ENCODE peak calls at places on chromosome 18, in six cellular contexts. U is hepatocyte, I is colonic mucosa, V is Peyer's patch, C is heart right ventricle, B is body of pancreas. S is an unnamed sample. For H3K4me1 and H3K9me3, the result is how much of the 10 kb centered on the place peaks cover.

GRCh38 chr18:40678318-40678717 is 1276.7 kb upstream of the PIK3C3 start:
- DNase-seq in U (no peak), I (no peak), V (no peak), C (no peak), B (no peak), S (no peak)

GRCh38 chr18:49161627-49162026 is 210.9 kb upstream of the SMAD7 start:
- DNase-seq in U (peak), I (no peak), V (no peak), C (no peak), B (no peak), S (no peak)

GRCh38 chr18:56952026-56952425 is 194.9 kb upstream of the BOD1L2 start:
- DNase-seq in U (no peak), I (no peak), V (no peak), C (no peak), B (no peak), S (peak)

GRCh38 chr18:60599995-60600394 is 227.4 kb upstream of the MC4R start:
- DNase-seq in U (no peak), I (no peak), V (no peak), C (no peak), B (no peak), S (no peak)

GRCh38 chr18:32777049-32777448 is 4.2 kb upstream of the KLHL14 start:
- DNase-seq in U (peak), I (no peak), V (no peak), C (no peak), B (no peak), S (no peak)

GRCh38 chr18:60656563-60656962 is 284.0 kb upstream of the MC4R start:
- DNase-seq in U (no peak), I (no peak), V (no peak), C (no peak), B (no peak), S (no peak)

GRCh38 chr18:13435596-13436333 is 217.2 kb downstream of the LDLRAD4 start:
- DNase-seq in U (no peak), I (no peak), V (no peak), C (no peak), B (no peak), S (no peak)

GRCh38 chr18:48952287-48953095 is 1.7 kb upstream of the SMAD7 start:
- DNase-seq in U (peak), I (peak), V (peak), C (peak), B (peak), S (peak)

GRCh38 chr18:39345321-39345720 is 1779.7 kb upstream of the CELF4 start:
- DNase-seq in U (no peak), I (no peak), V (no peak), C (no peak), B (no peak), S (no peak)

GRCh38 chr18:10381516-10381915 is 72.9 kb upstream of the APCDD1 start:
- DNase-seq in U (no peak), I (no peak), V (no peak), C (no peak), B (no peak), S (no peak)

GRCh38 chr18:6434987-6435709 is 20.4 kb upstream of the L3MBTL4 start:
- DNase-seq in U (no peak), I (no peak), V (no peak), C (no peak), B (no peak), S (no peak)

GRCh38 chr18:42614619-42615293 is 500.7 kb downstream of the RIT2 start:
- DNase-seq in U (peak), I (no peak), V (no peak), C (no peak), B (no peak), S (peak)

GRCh38 chr18:8619835-8620577 is 10.8 kb downstream of the RAB12 start:
- DNase-seq in U (no peak), I (no peak), V (no peak), C (no peak), B (no peak), S (no peak)

GRCh38 chr18:25827961-25828561 is 262.4 kb downstream of the SS18 start:
- DNase-seq in U (no peak), I (no peak), V (no peak), C (no peak), B (no peak), S (peak)

GRCh38 chr18:36496022-36496421 is 198.5 kb downstream of the FHOD3 start:
- DNase-seq in U (no peak), I (no peak), V (no peak), C (no peak), B (no peak), S (no peak)

GRCh38 chr18:61896767-61897166 is 4.0 kb upstream of the RNF152 start:
- DNase-seq in U (peak), I (peak), V (no peak), C (peak), B (peak), S (no peak)

GRCh38 chr18:35121531-35121930 is 80.3 kb downstream of the MAPRE2 start:
- DNase-seq in U (no peak), I (no peak), V (no peak), C (no peak), B (no peak), S (no peak)

GRCh38 chr18:80171190-80171872 is 62.3 kb downstream of the ADNP2 start:
- DNase-seq in U (peak), I (peak), V (peak), C (peak), B (peak), S (peak)

GRCh38 chr18:48777026-48777736 is 173.6 kb downstream of the SMAD7 start:
- DNase-seq in U (peak), I (peak), V (peak), C (peak), B (peak), S (peak)

GRCh38 chr18:45755936-45756335 is 32.0 kb downstream of the SLC14A1 start:
- DNase-seq in U (peak), I (no peak), V (no peak), C (no peak), B (peak), S (peak)

GRCh38 chr18:5455644-5456043 is 88.2 kb downstream of the EPB41L3 start:
- DNase-seq in U (no peak), I (no peak), V (no peak), C (no peak), B (no peak), S (no peak)

GRCh38 chr18:48335829-48336228 is 73.4 kb downstream of the ZBTB7C start:
- DNase-seq in U (no peak), I (no peak), V (no peak), C (no peak), B (no peak), S (no peak)

GRCh38 chr18:44178476-44178875 is 502.2 kb upstream of the SETBP1 start:
- DNase-seq in U (no peak), I (peak), V (no peak), C (no peak), B (peak), S (no peak)

GRCh38 chr18:64981915-64982314 is 768.9 kb upstream of the CDH7 start:
- DNase-seq in U (no peak), I (no peak), V (no peak), C (no peak), B (no peak), S (no peak)
- H3K4me1 ChIP-seq in U (under half), I (under half), V (under half), C (under half), B (under half), S (under half)

GRCh38 chr18:50970006-50970405 is 2.2 kb downstream of the ELAC1 start:
- DNase-seq in U (no peak), I (peak), V (peak), C (peak), B (peak), S (no peak)

GRCh38 chr18:50967714-50968661 is at the start of gene ELAC1:
- DNase-seq in U (peak), I (peak), V (peak), C (peak), B (peak), S (peak)

GRCh38 chr18:50973367-50974126 is 5.7 kb downstream of the ELAC1 start:
- DNase-seq in U (peak), I (no peak), V (peak), C (no peak), B (peak), S (no peak)

GRCh38 chr18:50969448-50969847 is 1.6 kb downstream of the ELAC1 start:
- DNase-seq in U (no peak), I (no peak), V (no peak), C (no peak), B (no peak), S (no peak)
- H3K4me3 ChIP-seq in U (no peak), I (no peak), V (peak), C (no peak), B (no peak), S (no peak)

GRCh38 chr18:63083555-63083954 is 236.0 kb downstream of the BCL2 start:
- DNase-seq in U (no peak), I (no peak), V (no peak), C (no peak), B (no peak), S (no peak)
- H3K9me3 ChIP-seq in U (under half), I (under half), V (under half), C (under half), B (under half), S (under half)

DNA sequence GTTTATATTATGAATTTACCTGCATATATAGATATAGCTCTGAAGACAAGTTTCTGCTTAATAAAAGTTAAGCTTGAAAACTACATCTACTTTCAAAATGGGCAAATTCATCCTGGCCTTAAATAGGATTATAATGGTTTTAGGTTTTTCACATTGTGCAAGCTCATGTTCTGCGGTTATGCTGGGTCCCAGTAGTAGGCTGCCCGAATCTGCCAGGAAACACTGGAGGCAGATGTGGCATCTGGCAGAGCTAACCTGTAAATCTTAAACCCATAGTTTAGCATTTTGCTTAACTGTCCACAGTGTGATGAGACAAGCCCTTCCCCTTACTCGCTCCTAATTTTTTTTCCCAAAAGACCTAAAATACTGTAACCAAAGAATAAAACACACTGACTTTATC is 234.2 kb downstream of the TCF4 start:
- DNase-seq in U (no peak), I (no peak), V (no peak), C (no peak), B (no peak), S (no peak)
- H3K4me1 ChIP-seq in U (under half), I (under half), V (under half), C (under half), B (under half), S (under half)

GRCh38 chr18:70294471-70295191 is 5.8 kb downstream of the SOCS6 start:
- DNase-seq in U (no peak), I (no peak), V (no peak), C (no peak), B (no peak), S (no peak)

GRCh38 chr18:70295192-70295522 is 6.3 kb downstream of the SOCS6 start:
- DNase-seq in U (no peak), I (no peak), V (no peak), C (no peak), B (no peak), S (no peak)

GRCh38 chr18:70295633-70296188 is 6.9 kb downstream of the SOCS6 start:
- DNase-seq in U (no peak), I (no peak), V (no peak), C (no peak), B (no peak), S (no peak)

GRCh38 chr18:70296781-70297180 is 7.9 kb downstream of the SOCS6 start:
- DNase-seq in U (no peak), I (no peak), V (no peak), C (no peak), B (no peak), S (no peak)

DNA sequence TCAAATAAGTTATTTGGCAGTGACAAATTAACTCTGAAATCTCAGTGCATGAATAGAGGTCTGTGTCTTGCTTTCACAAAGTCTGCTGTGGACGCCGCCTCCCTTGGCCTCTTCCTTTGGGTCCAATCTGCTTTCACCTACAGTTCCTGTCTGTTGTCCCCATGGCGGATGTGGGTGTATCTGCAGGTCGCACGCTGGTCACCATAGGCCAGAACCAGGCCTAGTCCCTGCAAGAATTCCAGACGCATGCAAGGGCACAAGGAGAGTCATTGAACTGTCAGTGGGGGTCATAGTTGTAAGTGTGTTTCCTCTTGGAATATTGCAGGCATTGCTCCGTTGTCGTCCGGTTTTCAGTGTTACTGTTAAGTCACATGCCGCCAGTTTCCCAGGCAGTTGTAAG is 7.4 kb downstream of the SOCS6 start:
- DNase-seq in U (no peak), I (no peak), V (no peak), C (peak), B (peak), S (no peak)
- H3K4me3 ChIP-seq in U (no peak), I (no peak), V (no peak), C (peak), B (no peak), S (no peak)

DNA sequence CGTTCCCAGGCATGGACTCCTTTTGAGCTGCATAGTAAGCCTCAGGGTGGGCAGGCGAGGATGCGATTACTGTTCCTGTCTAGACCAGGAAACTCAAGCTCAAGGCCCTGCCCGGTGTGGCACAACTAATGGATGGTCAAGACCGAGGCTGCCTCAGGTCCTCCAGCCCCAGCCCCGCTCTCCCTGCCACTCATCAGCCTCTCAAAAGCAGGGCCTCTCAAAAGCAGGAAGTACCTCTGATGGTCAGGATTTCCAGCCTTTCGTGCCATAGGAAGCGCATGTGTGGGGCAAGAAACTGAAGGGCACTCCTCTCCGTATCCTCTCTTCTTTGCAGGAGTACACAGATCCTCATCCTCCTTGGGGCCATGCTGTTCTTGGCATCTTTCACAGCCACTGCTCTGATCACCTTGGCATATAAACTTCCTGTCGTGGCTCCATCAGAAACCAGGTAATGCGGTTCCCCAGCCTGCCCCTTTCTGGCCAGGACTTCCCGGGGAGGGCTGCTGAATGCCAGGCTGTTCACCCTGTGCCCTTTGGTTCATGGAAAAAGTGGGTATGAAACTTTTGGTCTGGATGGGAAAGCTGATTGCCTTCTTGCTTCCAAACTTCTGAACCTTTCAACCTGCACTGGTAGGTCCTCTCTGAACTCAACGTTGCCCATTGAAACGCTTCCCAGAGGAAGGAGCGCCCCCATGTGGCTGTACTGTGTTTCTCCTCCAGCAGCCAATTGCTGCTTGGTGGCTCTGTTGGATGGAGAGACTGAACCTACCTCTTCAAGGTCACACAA is 82.8 kb upstream of the SEC11C start:
- DNase-seq in U (peak), I (peak), V (peak), C (peak), B (peak), S (peak)
- H3K9me3 ChIP-seq in U (under half), I (under half), V (under half), C (under half), B (under half), S (under half)

GRCh38 chr18:2424420-2424819 is 146.9 kb downstream of the METTL4 start:
- DNase-seq in U (no peak), I (no peak), V (no peak), C (no peak), B (no peak), S (no peak)
- H3K4me1 ChIP-seq in U (under half), I (under half), V (under half), C (under half), B (under half), S (under half)

S was measured in SJCRH30.